ENCODE peak calls at places on chromosome 11, in four cellular contexts. Y, D, N and X are unnamed samples.

GRCh38 chr11:64060861-64061444 is 25.2 kb downstream of the FLRT1 start:
- DNase-seq in Y (no peak), N (peak; percentile 30), D (peak; percentile 92), X (peak; percentile 33)

GRCh38 chr11:61666684-61667297 is 13.4 kb upstream of the DAGLA start:
- DNase-seq in D (no peak), Y (no peak), N (no peak), X (no peak)

GRCh38 chr11:84383571-84383970 is 1097.4 kb upstream of the CCDC90B start:
- DNase-seq in Y (no peak), N (no peak), D (no peak), X (no peak)

GRCh38 chr11:68911731-68912130 is 8.0 kb downstream of the IGHMBP2 start:
- DNase-seq in Y (no peak), N (no peak), D (no peak), X (no peak)

GRCh38 chr11:35515224-35515623 is 10.2 kb downstream of the PAMR1 start:
- DNase-seq in N (no peak), D (no peak), Y (peak; percentile 73), X (no peak)

GRCh38 chr11:122440783-122441701 is 214.5 kb upstream of the UBASH3B start:
- DNase-seq in N (peak; percentile 55), Y (no peak), D (peak; percentile 89), X (no peak)

GRCh38 chr11:30859709-30860108 is 273.6 kb upstream of the MPPED2 start:
- DNase-seq in N (no peak), D (no peak), Y (no peak), X (no peak)

GRCh38 chr11:12754582-12755250 is 80.5 kb downstream of the TEAD1 start:
- DNase-seq in N (no peak), Y (no peak), D (no peak), X (no peak)

GRCh38 chr11:98621767-98622166 is 399.0 kb upstream of the CNTN5 start:
- DNase-seq in Y (no peak), N (no peak), D (no peak), X (no peak)

GRCh38 chr11:119422505-119423416 is at the start of gene THY1:
- DNase-seq in Y (no peak), D (peak; percentile 88), N (peak; percentile 30), X (no peak)

GRCh38 chr11:10395196-10395897 is 59.7 kb upstream of the AMPD3 start:
- DNase-seq in Y (no peak), N (no peak), D (no peak), X (no peak)

GRCh38 chr11:2208691-2209369 is 37.2 kb upstream of the TH start:
- DNase-seq in D (peak; percentile 39), Y (no peak), N (peak; percentile 2), X (no peak)

GRCh38 chr11:31114437-31114836 is 255.1 kb downstream of the DCDC1 start:
- DNase-seq in D (no peak), Y (no peak), N (no peak), X (no peak)

GRCh38 chr11:14223636-14224035 is 135.3 kb downstream of the RRAS2 start:
- DNase-seq in N (no peak), D (no peak), Y (no peak), X (no peak)

GRCh38 chr11:3853935-3854659 is 1.4 kb upstream of the STIM1 start:
- DNase-seq in N (no peak), Y (no peak), D (no peak), X (no peak)

GRCh38 chr11:19744130-19744529 is 31.5 kb downstream of the NAV2 start:
- DNase-seq in D (no peak), Y (no peak), N (no peak), X (no peak)

GRCh38 chr11:119029340-119030028 is 1.2 kb downstream of the SLC37A4 start:
- DNase-seq in Y (no peak), N (peak; percentile 21), D (no peak), X (no peak)

GRCh38 chr11:116696381-116696941 is 76.3 kb downstream of the BUD13 start:
- DNase-seq in Y (no peak), N (no peak), D (no peak), X (no peak)

GRCh38 chr11:116694815-116695590 is 77.8 kb downstream of the BUD13 start:
- DNase-seq in D (no peak), Y (no peak), N (no peak), X (no peak)

GRCh38 chr11:116697011-116697410 is 75.8 kb downstream of the BUD13 start:
- DNase-seq in N (no peak), Y (no peak), D (no peak), X (peak; percentile 11)

GRCh38 chr11:116694017-116694725 is 78.6 kb downstream of the BUD13 start:
- DNase-seq in D (no peak), Y (no peak), N (no peak), X (no peak)

DNA sequence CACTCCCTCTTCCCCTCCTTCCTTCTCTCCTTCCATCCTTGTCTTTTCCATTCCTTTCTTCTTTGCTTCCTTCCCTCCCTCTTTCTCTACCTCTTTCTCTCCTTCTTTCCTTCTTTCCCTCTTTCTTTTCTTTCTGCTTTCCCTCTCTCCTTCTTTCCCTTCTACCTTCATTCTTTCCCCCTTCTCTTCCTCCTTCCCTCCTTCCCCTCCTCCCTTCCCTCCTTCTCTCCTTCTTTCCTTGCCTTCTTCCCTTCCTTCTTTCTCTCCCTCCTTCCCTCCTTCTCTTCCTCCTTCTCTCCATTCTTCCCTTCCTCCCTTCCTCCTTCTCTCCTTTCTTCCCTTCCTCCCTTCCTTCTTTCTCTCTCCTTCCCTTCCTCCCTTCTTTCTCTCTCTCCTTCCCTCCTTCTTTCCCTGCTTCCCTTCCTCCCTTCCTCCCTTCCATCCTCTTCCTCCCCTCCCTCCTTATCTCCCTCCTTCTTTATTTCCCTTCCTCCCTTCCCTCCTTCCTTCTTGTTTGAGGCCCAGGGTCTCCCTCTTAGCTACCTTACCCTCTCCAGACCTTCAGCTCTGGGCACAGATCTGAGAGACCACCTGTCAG is 77.0 kb downstream of the BUD13 start:
- DNase-seq in Y (no peak), D (no peak), N (no peak), X (no peak)
- H3K27ac ChIP-seq in Y (no peak overlapping the region), D (no peak overlapping the region), N (no peak overlapping the region), X (no peak overlapping the region)

GRCh38 chr11:75238595-75239245 is 1.9 kb upstream of the TPBGL start:
- DNase-seq in Y (no peak), D (no peak), N (no peak), X (no peak)

GRCh38 chr11:75241036-75241905 is 697 bp downstream of the TPBGL start:
- DNase-seq in D (peak; percentile 84), N (peak; percentile 78), Y (peak; percentile 34), X (peak; percentile 83)

GRCh38 chr11:75241906-75242644 is 1.5 kb downstream of the TPBGL start:
- DNase-seq in N (no peak), D (peak; percentile 34), Y (no peak), X (no peak)

GRCh38 chr11:75239551-75240290 is 853 bp upstream of the TPBGL start:
- DNase-seq in D (peak; percentile 57), Y (no peak), N (no peak), X (no peak)

DNA sequence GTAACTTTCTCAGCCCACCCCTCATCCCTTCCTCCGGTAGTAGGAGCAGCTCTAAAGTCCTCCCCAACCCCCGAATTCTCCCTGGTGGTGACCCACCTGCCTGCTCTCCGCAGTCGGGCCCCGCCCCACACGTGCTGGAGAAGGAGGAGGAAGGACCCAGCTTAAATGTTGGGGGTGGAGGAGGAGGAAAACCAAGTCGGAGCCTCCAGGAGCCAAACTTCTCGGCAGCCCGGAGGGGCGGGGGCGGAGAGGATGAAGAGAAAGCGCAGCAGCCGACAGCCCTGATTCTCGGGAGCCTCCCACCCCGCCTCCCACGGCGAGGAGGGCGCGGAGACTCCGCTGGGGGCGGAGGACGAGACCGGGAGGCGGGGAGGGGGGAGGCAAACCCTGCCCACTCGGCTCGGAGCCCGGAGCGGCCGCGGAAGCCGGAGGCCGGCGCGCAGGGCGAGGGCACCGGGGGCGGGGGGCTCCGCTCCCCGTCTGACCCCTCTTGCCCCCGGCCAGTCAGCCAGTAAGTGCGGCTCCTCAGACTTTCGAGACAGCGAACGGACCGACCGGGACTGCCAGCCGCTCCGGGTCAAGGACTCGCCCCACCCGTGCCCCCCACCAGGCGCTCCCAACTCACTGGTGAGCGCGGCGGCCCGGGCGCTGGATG is at the start of gene TPBGL:
- DNase-seq in D (peak; percentile 65), Y (no peak), N (no peak), X (no peak)
- H3K27me3 ChIP-seq in D (peaks cover 59% of the 10 kb centered on the region), Y (peaks cover 59% of the 10 kb centered on the region), N (peaks cover 55% of the 10 kb centered on the region), X (peaks cover 3% of the 10 kb centered on the region)

DNA sequence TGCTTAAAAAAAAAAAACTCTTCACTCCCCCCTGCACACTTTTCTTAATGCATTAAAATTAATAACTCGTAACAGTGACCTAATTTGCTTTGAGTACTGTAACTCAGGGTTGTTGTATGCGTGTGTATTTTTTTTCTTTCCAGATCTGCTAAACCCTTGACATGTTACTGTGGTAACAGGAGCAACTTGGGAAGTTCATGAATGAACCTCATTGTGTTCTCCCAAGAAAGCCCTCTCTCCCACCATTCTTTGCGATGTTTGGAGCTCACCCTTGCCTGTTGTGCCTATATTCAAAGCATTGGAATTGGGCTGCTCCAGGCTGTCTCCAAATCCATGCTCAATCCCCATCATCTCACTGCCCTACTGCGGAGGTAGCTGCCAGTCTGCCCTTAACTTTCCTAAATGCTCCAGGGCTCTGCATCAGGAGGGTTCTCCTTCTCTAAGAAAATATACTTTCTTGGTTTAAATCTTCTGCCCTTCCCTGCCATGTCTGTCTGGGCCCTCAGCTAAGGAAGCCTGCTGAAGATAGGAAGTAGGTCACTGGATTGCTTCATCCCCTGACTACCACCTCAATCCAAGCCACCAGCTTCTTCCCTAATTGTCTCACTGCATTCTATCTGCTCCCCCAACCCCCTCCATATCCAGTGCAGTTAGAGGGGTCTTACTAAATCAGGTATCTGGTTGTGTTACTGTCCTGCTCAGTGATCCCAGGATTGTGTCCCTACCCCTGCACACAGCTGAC is 70.3 kb downstream of the KIRREL3 start:
- DNase-seq in Y (no peak), N (no peak), D (no peak), X (no peak)
- H3K27ac ChIP-seq in Y (no peak overlapping the region), N (no peak overlapping the region), D (no peak overlapping the region), X (peak overlapping the region; percentile 80)

GRCh38 chr11:110186867-110187266 is 93.7 kb downstream of the ZC3H12C start:
- DNase-seq in N (no peak), D (no peak), Y (no peak), X (no peak)
- H3K27me3 ChIP-seq in N (no peaks in the 10 kb centered on the region), D (no peaks in the 10 kb centered on the region), Y (no peaks in the 10 kb centered on the region), X (no peaks in the 10 kb centered on the region)

DNA sequence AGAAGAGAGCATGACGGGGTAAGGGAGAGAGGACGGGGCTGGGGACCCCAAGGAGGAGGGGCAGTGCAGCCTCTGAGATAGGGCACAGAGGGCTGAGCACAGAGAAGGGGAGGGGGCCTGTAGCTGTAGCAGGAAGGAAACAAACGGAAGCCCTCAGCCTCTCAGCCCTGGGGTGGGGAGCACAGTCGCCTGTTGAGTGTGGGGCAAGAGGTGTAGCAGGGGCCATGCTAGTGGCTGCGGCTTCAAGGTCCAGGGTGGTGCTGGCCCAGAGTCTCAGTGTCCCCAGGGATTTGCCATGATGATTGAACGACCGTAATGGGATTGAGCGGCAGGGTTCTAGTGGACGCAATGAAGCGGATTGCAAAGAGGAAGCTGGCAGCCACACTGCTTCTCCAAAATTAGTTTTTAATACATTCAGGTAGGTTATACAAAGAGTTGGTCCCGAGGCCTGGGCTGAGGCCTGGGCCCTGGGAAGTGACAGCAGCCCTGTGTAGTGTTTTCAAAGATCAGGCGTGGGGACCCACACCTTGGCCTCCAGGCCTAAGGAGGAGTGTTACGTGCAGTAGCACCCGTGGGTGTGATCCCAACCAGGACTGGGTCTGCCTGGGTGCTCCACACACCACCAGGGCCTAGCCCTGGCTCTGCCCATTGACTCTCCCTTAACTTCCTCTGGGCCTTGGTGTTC is 13.3 kb downstream of the LRRC32 start:
- DNase-seq in N (no peak), Y (no peak), D (no peak), X (no peak)
- H3K27ac ChIP-seq in N (peak overlapping the region; percentile 58), Y (no peak overlapping the region), D (no peak overlapping the region), X (no peak overlapping the region)